ENCODE peak calls at places on chromosomes 5 and 9, in five cellular contexts. One of them, this sample, is unnamed. For H4K20me1, the result is how much of the 10 kb centered on the place peaks cover.

GRCh38 chr5:114419941-114420340 is 58.1 kb downstream of the KCNN2 start:
- DNase-seq in PC-3: peak
- DNase-seq in neural progenitor cell: no peak
- DNase-seq in MM.1S: no peak
- DNase-seq in SK-N-SH: no peak
- DNase-seq in this sample: peak

GRCh38 chr5:125559296-125559695 is 812.9 kb upstream of the ZNF608 start:
- DNase-seq in PC-3: peak
- DNase-seq in neural progenitor cell: no peak
- DNase-seq in MM.1S: no peak
- DNase-seq in SK-N-SH: peak
- DNase-seq in this sample: peak

GRCh38 chr5:40486437-40487270 is 193.1 kb upstream of the PTGER4 start:
- DNase-seq in PC-3: peak
- DNase-seq in neural progenitor cell: no peak
- DNase-seq in MM.1S: peak
- DNase-seq in SK-N-SH: no peak
- DNase-seq in this sample: no peak

GRCh38 chr9:85600675-85601263 is 141.0 kb downstream of the AGTPBP1 start:
- DNase-seq in PC-3: no peak
- DNase-seq in neural progenitor cell: no peak
- DNase-seq in MM.1S: no peak
- DNase-seq in SK-N-SH: peak
- DNase-seq in this sample: no peak

GRCh38 chr5:177378884-177379883 is 5.0 kb upstream of the SLC34A1 start:
- DNase-seq in PC-3: peak
- DNase-seq in neural progenitor cell: no peak
- DNase-seq in MM.1S: no peak
- DNase-seq in SK-N-SH: no peak
- DNase-seq in this sample: peak

GRCh38 chr5:80114856-80115255 is 79.7 kb downstream of the THBS4 start:
- DNase-seq in PC-3: no peak
- DNase-seq in neural progenitor cell: no peak
- DNase-seq in MM.1S: no peak
- DNase-seq in SK-N-SH: no peak
- DNase-seq in this sample: no peak

GRCh38 chr5:126858441-126858840 is 81.5 kb downstream of the LMNB1 start:
- DNase-seq in PC-3: no peak
- DNase-seq in neural progenitor cell: no peak
- DNase-seq in MM.1S: no peak
- DNase-seq in SK-N-SH: no peak
- DNase-seq in this sample: no peak

GRCh38 chr9:2127486-2127885 is 112.3 kb downstream of the SMARCA2 start:
- DNase-seq in PC-3: no peak
- DNase-seq in neural progenitor cell: no peak
- DNase-seq in MM.1S: no peak
- DNase-seq in SK-N-SH: no peak
- DNase-seq in this sample: peak

GRCh38 chr9:26157411-26157810 is 479.2 kb upstream of the TUSC1 start:
- DNase-seq in PC-3: no peak
- DNase-seq in neural progenitor cell: no peak
- DNase-seq in MM.1S: no peak
- DNase-seq in SK-N-SH: no peak
- DNase-seq in this sample: no peak

GRCh38 chr5:151901611-151902010 is 23.0 kb downstream of the GLRA1 start:
- DNase-seq in PC-3: no peak
- DNase-seq in neural progenitor cell: no peak
- DNase-seq in MM.1S: no peak
- DNase-seq in SK-N-SH: no peak
- DNase-seq in this sample: no peak

GRCh38 chr5:170565077-170565476 is 61.3 kb downstream of the KCNIP1 start:
- DNase-seq in PC-3: no peak
- DNase-seq in neural progenitor cell: no peak
- DNase-seq in MM.1S: no peak
- DNase-seq in SK-N-SH: no peak
- DNase-seq in this sample: no peak

GRCh38 chr5:115379622-115380344 is 83.3 kb upstream of the CCDC112 start:
- DNase-seq in PC-3: peak
- DNase-seq in neural progenitor cell: no peak
- DNase-seq in MM.1S: peak
- DNase-seq in SK-N-SH: no peak
- DNase-seq in this sample: no peak

GRCh38 chr5:116225318-116225717 is 140.5 kb downstream of the COMMD10 start:
- DNase-seq in PC-3: no peak
- DNase-seq in neural progenitor cell: no peak
- DNase-seq in MM.1S: no peak
- DNase-seq in SK-N-SH: no peak
- DNase-seq in this sample: no peak

GRCh38 chr9:36029765-36030528 is 6.8 kb upstream of the RECK start:
- DNase-seq in PC-3: peak
- DNase-seq in neural progenitor cell: no peak
- DNase-seq in MM.1S: peak
- DNase-seq in SK-N-SH: no peak
- DNase-seq in this sample: peak

GRCh38 chr5:150553402-150553801 is 45.5 kb downstream of the NDST1 start:
- DNase-seq in PC-3: no peak
- DNase-seq in neural progenitor cell: no peak
- DNase-seq in MM.1S: no peak
- DNase-seq in SK-N-SH: no peak
- DNase-seq in this sample: no peak

GRCh38 chr9:36999728-37000333 is 34.2 kb downstream of the PAX5 start:
- DNase-seq in PC-3: no peak
- DNase-seq in neural progenitor cell: no peak
- DNase-seq in MM.1S: no peak
- DNase-seq in SK-N-SH: no peak
- DNase-seq in this sample: no peak

GRCh38 chr5:177132504-177133118 is 962 bp upstream of the NSD1 start:
- DNase-seq in PC-3: no peak
- DNase-seq in neural progenitor cell: peak
- DNase-seq in MM.1S: no peak
- DNase-seq in SK-N-SH: peak
- DNase-seq in this sample: peak

GRCh38 chr9:15433661-15434060 is 11.0 kb downstream of the SNAPC3 start:
- DNase-seq in PC-3: no peak
- DNase-seq in neural progenitor cell: no peak
- DNase-seq in MM.1S: peak
- DNase-seq in SK-N-SH: no peak
- DNase-seq in this sample: no peak

GRCh38 chr9:127154390-127155191 is 32.2 kb upstream of the ANGPTL2 start:
- DNase-seq in PC-3: no peak
- DNase-seq in neural progenitor cell: no peak
- DNase-seq in MM.1S: peak
- DNase-seq in SK-N-SH: no peak
- DNase-seq in this sample: peak

GRCh38 chr9:81729141-81729540 is 39.8 kb upstream of the TLE1 start:
- DNase-seq in PC-3: no peak
- DNase-seq in neural progenitor cell: peak
- DNase-seq in MM.1S: peak
- DNase-seq in SK-N-SH: no peak
- DNase-seq in this sample: no peak

GRCh38 chr5:76499528-76500161 is 96.6 kb downstream of the IQGAP2 start:
- DNase-seq in PC-3: no peak
- DNase-seq in neural progenitor cell: no peak
- DNase-seq in MM.1S: no peak
- DNase-seq in SK-N-SH: no peak
- DNase-seq in this sample: no peak

GRCh38 chr5:177005619-177006264 is 837 bp downstream of the UIMC1 start:
- DNase-seq in PC-3: peak
- DNase-seq in neural progenitor cell: peak
- DNase-seq in MM.1S: peak
- DNase-seq in SK-N-SH: peak
- DNase-seq in this sample: peak

GRCh38 chr9:120925535-120926396 is 830 bp downstream of the TRAF1 start:
- DNase-seq in PC-3: peak
- DNase-seq in neural progenitor cell: no peak
- DNase-seq in MM.1S: no peak
- DNase-seq in SK-N-SH: no peak
- DNase-seq in this sample: peak

GRCh38 chr5:122085041-122085440 is 7.0 kb upstream of the LOX start:
- DNase-seq in PC-3: no peak
- DNase-seq in neural progenitor cell: no peak
- DNase-seq in MM.1S: no peak
- DNase-seq in SK-N-SH: no peak
- DNase-seq in this sample: no peak

GRCh38 chr5:14272548-14273205 is 129.5 kb downstream of the TRIO start:
- DNase-seq in PC-3: no peak
- DNase-seq in neural progenitor cell: no peak
- DNase-seq in MM.1S: no peak
- DNase-seq in SK-N-SH: no peak
- DNase-seq in this sample: no peak

GRCh38 chr5:34517249-34517648 is 138.9 kb upstream of the RAI14 start:
- DNase-seq in PC-3: peak
- DNase-seq in neural progenitor cell: no peak
- DNase-seq in MM.1S: no peak
- DNase-seq in SK-N-SH: no peak
- DNase-seq in this sample: peak

GRCh38 chr9:132583584-132584304 is 1.3 kb downstream of the BARHL1 start:
- DNase-seq in PC-3: no peak
- DNase-seq in neural progenitor cell: peak
- DNase-seq in MM.1S: no peak
- DNase-seq in SK-N-SH: no peak
- DNase-seq in this sample: no peak

GRCh38 chr9:132582786-132583583 is 579 bp downstream of the BARHL1 start:
- DNase-seq in PC-3: no peak
- DNase-seq in neural progenitor cell: peak
- DNase-seq in MM.1S: no peak
- DNase-seq in SK-N-SH: peak
- DNase-seq in this sample: no peak

GRCh38 chr9:132585954-132586829 is 3.8 kb downstream of the BARHL1 start:
- DNase-seq in PC-3: no peak
- DNase-seq in neural progenitor cell: peak
- DNase-seq in MM.1S: no peak
- DNase-seq in SK-N-SH: peak
- DNase-seq in this sample: no peak

GRCh38 chr9:132586830-132587483 is 4.6 kb downstream of the BARHL1 start:
- DNase-seq in PC-3: no peak
- DNase-seq in neural progenitor cell: peak
- DNase-seq in MM.1S: no peak
- DNase-seq in SK-N-SH: peak
- DNase-seq in this sample: no peak

DNA sequence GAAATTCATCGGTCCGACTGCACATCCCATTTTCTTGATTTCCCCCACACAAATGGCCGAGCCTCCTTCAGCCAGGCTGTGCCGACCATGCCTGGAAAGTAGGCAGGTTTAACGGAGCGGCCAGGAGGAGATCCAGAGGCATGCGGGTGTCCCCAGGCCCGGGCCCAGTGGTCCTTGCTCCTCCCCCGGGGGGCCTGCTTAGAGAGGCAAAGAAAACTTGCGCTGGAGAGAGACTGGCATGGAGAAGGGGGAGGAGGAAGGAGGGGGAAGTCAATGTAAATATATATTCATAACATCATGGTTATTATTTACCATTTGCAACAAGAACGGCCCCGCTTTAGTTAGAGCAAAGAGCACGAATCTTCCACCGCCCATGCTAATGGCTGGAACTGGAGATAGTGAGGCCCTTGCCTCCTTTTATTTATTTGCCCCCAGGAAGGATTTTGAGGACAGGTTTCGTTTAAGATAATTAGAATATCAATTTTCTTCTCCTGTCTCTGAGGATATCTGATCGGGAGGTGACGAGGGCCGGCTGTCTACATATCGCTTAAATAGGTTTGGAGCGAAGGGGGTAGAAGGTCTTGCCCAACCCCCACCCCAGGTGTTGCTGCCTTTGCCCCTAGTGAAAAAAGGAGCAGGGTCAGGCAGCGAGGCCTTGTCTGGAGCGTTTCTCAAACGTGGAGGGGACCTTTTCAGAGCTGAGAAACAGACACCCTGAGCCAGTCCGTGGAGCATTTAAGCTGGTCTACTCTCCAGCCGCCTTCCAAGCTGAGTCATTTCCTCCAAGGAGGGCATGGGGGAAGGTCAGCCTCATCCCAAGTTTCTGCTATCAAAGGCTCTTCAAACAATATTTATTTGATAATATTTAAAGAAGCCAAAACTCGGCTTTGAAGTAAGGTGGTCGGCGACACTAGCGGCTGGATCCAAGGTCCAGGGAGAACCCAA is 2.5 kb downstream of the BARHL1 start:
- DNase-seq in PC-3: peak
- DNase-seq in neural progenitor cell: peak
- DNase-seq in MM.1S: no peak
- DNase-seq in SK-N-SH: no peak
- DNase-seq in this sample: peak
- H4K20me1 ChIP-seq in PC-3: under half
- H4K20me1 ChIP-seq in neural progenitor cell: half or more
- H4K20me1 ChIP-seq in MM.1S: under half
- H4K20me1 ChIP-seq in SK-N-SH: half or more
- H4K20me1 ChIP-seq in this sample: under half

GRCh38 chr5:44387911-44388310 is 1.3 kb downstream of the FGF10 start:
- DNase-seq in PC-3: no peak
- DNase-seq in neural progenitor cell: peak
- DNase-seq in MM.1S: no peak
- DNase-seq in SK-N-SH: no peak
- DNase-seq in this sample: no peak

GRCh38 chr5:44389410-44389879 is at the start of gene FGF10:
- DNase-seq in PC-3: no peak
- DNase-seq in neural progenitor cell: peak
- DNase-seq in MM.1S: peak
- DNase-seq in SK-N-SH: peak
- DNase-seq in this sample: peak

GRCh38 chr5:44387391-44387790 is 1.8 kb downstream of the FGF10 start:
- DNase-seq in PC-3: no peak
- DNase-seq in neural progenitor cell: peak
- DNase-seq in MM.1S: no peak
- DNase-seq in SK-N-SH: no peak
- DNase-seq in this sample: no peak

GRCh38 chr5:44388504-44389409 is 463 bp downstream of the FGF10 start:
- DNase-seq in PC-3: no peak
- DNase-seq in neural progenitor cell: peak
- DNase-seq in MM.1S: no peak
- DNase-seq in SK-N-SH: no peak
- DNase-seq in this sample: peak

GRCh38 chr5:44390332-44390731 is 1.1 kb upstream of the FGF10 start:
- DNase-seq in PC-3: no peak
- DNase-seq in neural progenitor cell: no peak
- DNase-seq in MM.1S: no peak
- DNase-seq in SK-N-SH: no peak
- DNase-seq in this sample: no peak
- H3K9ac ChIP-seq in PC-3: no peak
- H3K9ac ChIP-seq in neural progenitor cell: no peak
- H3K9ac ChIP-seq in MM.1S: no peak
- H3K9ac ChIP-seq in SK-N-SH: no peak
- H3K9ac ChIP-seq in this sample: no peak

DNA sequence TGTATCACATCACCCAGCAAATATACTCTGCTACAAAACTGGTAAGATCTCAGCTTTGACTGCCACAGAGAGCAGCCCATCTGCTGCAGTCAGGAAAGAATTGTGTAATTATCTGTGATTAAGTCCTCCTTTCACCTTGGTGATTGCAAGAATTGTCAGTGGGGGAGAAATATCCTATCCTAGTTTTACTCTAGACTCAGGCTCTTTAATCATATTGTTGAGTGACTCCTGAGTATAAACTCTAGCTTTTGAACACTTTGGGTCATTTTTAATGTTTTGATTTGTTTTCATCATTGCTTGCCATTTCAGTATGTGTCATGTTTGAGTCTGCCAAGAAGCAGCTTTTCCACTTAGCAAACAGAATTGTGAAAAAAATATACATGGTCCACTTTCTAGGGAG is 32.1 kb downstream of the VCAN start:
- DNase-seq in PC-3: no peak
- DNase-seq in neural progenitor cell: no peak
- DNase-seq in MM.1S: no peak
- DNase-seq in SK-N-SH: no peak
- DNase-seq in this sample: peak
- TF ChIP-seq EZH2phosphoT487 in PC-3: no peak
- TF ChIP-seq EZH2phosphoT487 in neural progenitor cell: no peak
- TF ChIP-seq EZH2phosphoT487 in MM.1S: no peak
- TF ChIP-seq EZH2phosphoT487 in SK-N-SH: no peak
- TF ChIP-seq EZH2phosphoT487 in this sample: no peak

GRCh38 chr5:72160299-72160698 is 53.0 kb downstream of the MAP1B start:
- DNase-seq in PC-3: no peak
- DNase-seq in neural progenitor cell: no peak
- DNase-seq in MM.1S: no peak
- DNase-seq in SK-N-SH: no peak
- DNase-seq in this sample: peak
- H4K20me1 ChIP-seq in PC-3: under half
- H4K20me1 ChIP-seq in neural progenitor cell: under half
- H4K20me1 ChIP-seq in MM.1S: under half
- H4K20me1 ChIP-seq in SK-N-SH: half or more
- H4K20me1 ChIP-seq in this sample: under half